ENCODE peak calls at places on chromosomes 13 and 19, in five cellular contexts. I, M, O, F and N are unnamed samples.

GRCh38 chr19:28009696-28010095 is 1203.3 kb downstream of the UQCRFS1 start:
- DNase-seq in O (no peak), M (no peak), I (no peak), F (no peak), N (no peak)

GRCh38 chr13:33787051-33787591 is 30.8 kb upstream of the RFC3 start:
- DNase-seq in O (no peak), F (peak; percentile 15), M (no peak), I (no peak), N (no peak)

GRCh38 chr19:53158119-53158656 is 665 bp downstream of the ZNF347 start:
- DNase-seq in I (peak; percentile 49), O (peak; percentile 56), F (peak; percentile 12), M (no peak), N (peak; percentile 56)

GRCh38 chr19:3683866-3684816 is 16.1 kb downstream of the PIP5K1C start:
- DNase-seq in I (no peak), F (no peak), O (no peak), M (no peak), N (peak; percentile 46)

GRCh38 chr19:8569066-8569761 is 8.0 kb downstream of the MYO1F start:
- DNase-seq in I (peak; percentile 74), O (no peak), M (no peak), F (peak; percentile 74), N (peak; percentile 71)

GRCh38 chr19:14375055-14375581 is 6.1 kb upstream of the ADGRE5 start:
- DNase-seq in I (peak; percentile 75), F (peak; percentile 80), M (no peak), O (no peak), N (peak; percentile 81)

GRCh38 chr13:62473944-62474237 is 1058.2 kb upstream of the PCDH20 start:
- DNase-seq in F (no peak), I (no peak), O (no peak), M (no peak), N (no peak)

GRCh38 chr13:102892504-102892903 is 46.7 kb downstream of the ERCC5 start:
- DNase-seq in O (no peak), F (peak; percentile 79), I (no peak), M (no peak), N (no peak)

GRCh38 chr13:107331359-107331758 is 763.4 kb upstream of the ARGLU1 start:
- DNase-seq in I (no peak), M (no peak), O (no peak), F (no peak), N (no peak)

GRCh38 chr13:91684746-91685145 is 286.3 kb downstream of the GPC5 start:
- DNase-seq in M (no peak), I (no peak), O (no peak), F (no peak), N (no peak)

GRCh38 chr19:11405846-11406643 is 13.1 kb downstream of the RGL3 start:
- DNase-seq in F (no peak), M (no peak), I (no peak), O (no peak), N (no peak)

GRCh38 chr19:45146251-45146650 is 14.5 kb downstream of the NKPD1 start:
- DNase-seq in F (no peak), M (no peak), O (no peak), I (no peak), N (no peak)

GRCh38 chr19:15551183-15552004 is 43.1 kb downstream of the CYP4F22 start:
- DNase-seq in I (peak; percentile 57), M (no peak), O (no peak), F (peak; percentile 17), N (peak; percentile 57)

GRCh38 chr19:3687774-3688706 is 12.2 kb downstream of the PIP5K1C start:
- DNase-seq in I (peak; percentile 43), M (no peak), O (peak; percentile 32), F (peak; percentile 65), N (peak; percentile 60)

GRCh38 chr13:30895773-30896172 is 10.3 kb upstream of the MEDAG start:
- DNase-seq in O (peak; percentile 12), F (no peak), I (peak; percentile 88), M (peak; percentile 64), N (no peak)

GRCh38 chr19:639251-640155 is at the start of gene FGF22:
- DNase-seq in I (peak; percentile 95), F (peak; percentile 93), M (peak; percentile 80), O (peak; percentile 95), N (peak; percentile 93)

GRCh38 chr13:80923907-80924306 is 583.0 kb upstream of the SPRY2 start:
- DNase-seq in M (no peak), O (peak; percentile 28), F (no peak), I (no peak), N (no peak)

GRCh38 chr13:113562085-113562749 is 22.3 kb upstream of the TFDP1 start:
- DNase-seq in O (peak; percentile 84), M (no peak), I (no peak), F (peak; percentile 55), N (peak; percentile 51)

GRCh38 chr13:24893863-24894262 is 129.9 kb downstream of the RNF17 start:
- DNase-seq in M (no peak), I (no peak), F (no peak), O (no peak), N (no peak)

GRCh38 chr13:79990048-79990447 is 350.9 kb downstream of the SPRY2 start:
- DNase-seq in M (no peak), F (no peak), I (no peak), O (no peak), N (no peak)

GRCh38 chr13:51625555-51626345 is 41.5 kb downstream of the WDFY2 start:
- DNase-seq in O (no peak), I (peak; percentile 71), F (no peak), M (no peak), N (no peak)

GRCh38 chr13:90084684-90085290 is 1262.7 kb upstream of the MIR17HG start:
- DNase-seq in F (no peak), O (no peak), M (no peak), I (no peak), N (no peak)

GRCh38 chr19:38362076-38362945 is 12.1 kb upstream of the PSMD8 start:
- DNase-seq in I (peak; percentile 92), F (peak; percentile 66), M (no peak), O (peak; percentile 88), N (peak; percentile 95)

GRCh38 chr13:73337511-73337910 is 278.7 kb downstream of the KLF5 start:
- DNase-seq in I (no peak), O (no peak), M (no peak), F (no peak), N (no peak)

GRCh38 chr13:66657165-66657895 is 572.8 kb downstream of the PCDH9 start:
- DNase-seq in I (no peak), F (peak; percentile 1), M (no peak), O (no peak), N (peak; percentile 53)

GRCh38 chr13:113559901-113560644 is 24.5 kb upstream of the TFDP1 start:
- DNase-seq in I (no peak), O (no peak), M (no peak), F (no peak), N (peak; percentile 27)

GRCh38 chr13:79711631-79712030 is 230.7 kb downstream of the NDFIP2 start:
- DNase-seq in M (no peak), I (no peak), F (no peak), O (no peak), N (no peak)

GRCh38 chr13:74966814-74967213 is 515.2 kb downstream of the TBC1D4 start:
- DNase-seq in I (no peak), M (no peak), F (no peak), O (peak; percentile 6), N (no peak)

GRCh38 chr13:99418663-99419140 is 82.6 kb upstream of the TM9SF2 start:
- DNase-seq in I (no peak), M (no peak), O (no peak), F (no peak), N (no peak)
- H3K4me1 ChIP-seq in I (no peaks in the 10 kb centered on the region), M (no peaks in the 10 kb centered on the region), O (no peaks in the 10 kb centered on the region), F (no peaks in the 10 kb centered on the region), N (no peaks in the 10 kb centered on the region)

GRCh38 chr19:1956868-1957492 is 16.0 kb downstream of the CSNK1G2 start:
- DNase-seq in M (no peak), O (no peak), I (no peak), F (no peak), N (no peak)
- H3K4me1 ChIP-seq in M (no peaks in the 10 kb centered on the region), O (no peaks in the 10 kb centered on the region), I (no peaks in the 10 kb centered on the region), F (no peaks in the 10 kb centered on the region), N (no peaks in the 10 kb centered on the region)

DNA sequence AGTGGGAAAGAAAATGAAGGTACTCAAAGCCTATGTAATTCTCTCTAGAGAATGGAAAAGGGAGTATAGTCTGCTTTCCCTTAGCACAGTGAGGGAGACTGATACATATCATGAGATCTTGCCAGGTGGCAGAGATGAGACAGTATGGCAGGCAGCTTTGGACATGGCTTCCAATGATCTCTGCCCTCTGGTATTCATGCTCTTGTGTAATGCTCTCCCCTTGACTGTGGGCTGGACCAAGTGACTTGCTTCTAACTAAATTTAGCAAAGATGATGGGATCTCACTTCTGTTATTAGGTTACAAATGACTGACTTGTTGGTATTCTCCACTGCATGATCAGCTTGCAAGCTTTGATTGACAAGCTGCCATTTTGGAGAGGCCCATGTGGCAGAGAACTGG is 10.2 kb downstream of the ZNF132 start:
- DNase-seq in F (no peak), O (no peak), M (no peak), I (no peak), N (no peak)
- H3K4me1 ChIP-seq in F (no peaks in the 10 kb centered on the region), O (no peaks in the 10 kb centered on the region), M (no peaks in the 10 kb centered on the region), I (no peaks in the 10 kb centered on the region), N (no peaks in the 10 kb centered on the region)

DNA sequence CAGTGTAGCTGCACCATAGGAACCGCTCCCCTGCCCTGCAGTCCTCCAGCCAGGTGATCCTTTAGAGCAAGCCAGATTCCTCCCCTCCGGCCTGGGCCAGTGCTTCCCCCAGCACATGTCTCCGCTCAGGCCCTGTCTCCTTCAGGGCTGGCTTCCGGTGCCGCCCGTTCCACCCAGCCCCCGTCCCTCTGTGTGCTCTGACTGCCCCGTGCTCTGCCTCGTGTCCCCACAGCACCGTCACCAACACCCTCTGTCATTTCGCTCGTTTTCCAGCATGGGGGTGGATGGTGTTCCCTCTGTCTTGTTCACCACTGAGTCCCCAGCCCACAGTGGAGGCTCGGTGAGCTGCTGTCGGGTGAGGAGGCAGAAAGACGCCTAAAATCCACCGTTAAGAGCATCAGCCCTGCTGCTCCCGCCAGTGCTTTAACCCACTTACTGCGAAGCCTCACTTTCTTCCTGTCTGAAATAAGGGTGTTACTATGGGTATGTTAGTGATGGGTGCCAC is 54.5 kb downstream of the TSSK6 start:
- DNase-seq in O (peak; percentile 57), I (peak; percentile 81), M (no peak), F (peak; percentile 26), N (peak; percentile 76)
- H3K4me1 ChIP-seq in O (peaks cover 56% of the 10 kb centered on the region), I (peaks cover 2% of the 10 kb centered on the region), M (peaks cover 72% of the 10 kb centered on the region), F (peaks cover 2% of the 10 kb centered on the region), N (peaks cover 89% of the 10 kb centered on the region)

GRCh38 chr19:12664406-12665280 is 1.9 kb downstream of the MAN2B1 start:
- DNase-seq in F (no peak), O (peak; percentile 52), I (no peak), M (no peak), N (no peak)
- H3K4me1 ChIP-seq in F (peaks cover 7% of the 10 kb centered on the region), O (peaks cover 12% of the 10 kb centered on the region), I (no peaks in the 10 kb centered on the region), M (peaks cover 29% of the 10 kb centered on the region), N (peaks cover 39% of the 10 kb centered on the region)

GRCh38 chr13:93336733-93337132 is 110.1 kb downstream of the GPC6 start:
- DNase-seq in I (no peak), F (no peak), M (no peak), O (no peak), N (no peak)
- H3K4me1 ChIP-seq in I (no peaks in the 10 kb centered on the region), F (no peaks in the 10 kb centered on the region), M (no peaks in the 10 kb centered on the region), O (peaks cover 7% of the 10 kb centered on the region), N (no peaks in the 10 kb centered on the region)